ENCODE peak calls at places on chromosomes 11 and 22, in six cellular contexts. O is naive thymus-derived CD4-positive, alpha-beta T cell; E is kidney; Q is IMR-90; B is stomach; P is SJSA1. H is an unnamed sample. For H3K4me1, the result is how much of the 10 kb centered on the place peaks cover.

GRCh38 chr11:128898580-128899344 is 7.6 kb downstream of the KCNJ5 start:
- DNase-seq in O (no peak), E (peak), Q (peak), B (no peak), P (no peak), H (no peak)

GRCh38 chr11:32255876-32256275 is 165.0 kb downstream of the RCN1 start:
- DNase-seq in O (no peak), E (no peak), Q (no peak), B (no peak), P (no peak), H (no peak)

GRCh38 chr11:35529971-35530495 is 4.6 kb upstream of the PAMR1 start:
- DNase-seq in O (no peak), E (no peak), Q (peak), B (no peak), P (peak), H (no peak)

GRCh38 chr11:44711113-44711512 is 15.6 kb upstream of the TSPAN18 start:
- DNase-seq in O (no peak), E (peak), Q (no peak), B (no peak), P (no peak), H (no peak)

GRCh38 chr11:12131943-12132789 is 21.8 kb downstream of the MICAL2 start:
- DNase-seq in O (no peak), E (no peak), Q (no peak), B (no peak), P (no peak), H (no peak)

GRCh38 chr22:49991907-49992533 is 20.5 kb downstream of the IL17REL start:
- DNase-seq in O (no peak), E (no peak), Q (no peak), B (peak), P (no peak), H (no peak)

GRCh38 chr11:2375341-2375853 is 1.7 kb upstream of the CD81 start:
- DNase-seq in O (no peak), E (peak), Q (no peak), B (no peak), P (no peak), H (no peak)

GRCh38 chr11:74694536-74694935 is 36.7 kb downstream of the CHRDL2 start:
- DNase-seq in O (no peak), E (no peak), Q (no peak), B (no peak), P (no peak), H (no peak)

GRCh38 chr22:50420015-50420414 is 54.8 kb downstream of the SBF1 start:
- DNase-seq in O (no peak), E (peak), Q (no peak), B (no peak), P (no peak), H (no peak)

GRCh38 chr11:3161309-3161708 is 3.8 kb downstream of the OSBPL5 start:
- DNase-seq in O (no peak), E (peak), Q (no peak), B (no peak), P (no peak), H (no peak)

GRCh38 chr11:73218106-73218829 is at the start of gene P2RY2:
- DNase-seq in O (no peak), E (peak), Q (no peak), B (peak), P (no peak), H (peak)

GRCh38 chr22:26330971-26331625 is 98.0 kb upstream of the ASPHD2 start:
- DNase-seq in O (peak), E (no peak), Q (peak), B (peak), P (peak), H (peak)

GRCh38 chr11:19441752-19442553 is 201.2 kb upstream of the E2F8 start:
- DNase-seq in O (no peak), E (peak), Q (peak), B (peak), P (peak), H (no peak)

GRCh38 chr11:134792044-134792443 is 380.0 kb upstream of the B3GAT1 start:
- DNase-seq in O (no peak), E (no peak), Q (peak), B (no peak), P (no peak), H (no peak)

GRCh38 chr11:95647355-95647754 is 142.2 kb downstream of the FAM76B start:
- DNase-seq in O (no peak), E (no peak), Q (no peak), B (no peak), P (no peak), H (no peak)

GRCh38 chr22:47209077-47209514 is 446.6 kb downstream of the TBC1D22A start:
- DNase-seq in O (no peak), E (peak), Q (peak), B (peak), P (no peak), H (no peak)

GRCh38 chr11:67002921-67003411 is 20.0 kb upstream of the SYT12 start:
- DNase-seq in O (no peak), E (no peak), Q (no peak), B (no peak), P (no peak), H (no peak)

GRCh38 chr11:80432051-80432450 is 991.2 kb upstream of the TENM4 start:
- DNase-seq in O (no peak), E (no peak), Q (no peak), B (no peak), P (no peak), H (no peak)

GRCh38 chr11:1946812-1947480 is at the start of gene MRPL23:
- DNase-seq in O (no peak), E (no peak), Q (no peak), B (no peak), P (no peak), H (no peak)

GRCh38 chr22:24728790-24729637 is 45.5 kb downstream of the PIWIL3 start:
- DNase-seq in O (no peak), E (no peak), Q (peak), B (no peak), P (no peak), H (no peak)

GRCh38 chr11:73991471-73992006 is 8.9 kb upstream of the UCP2 start:
- DNase-seq in O (no peak), E (peak), Q (no peak), B (no peak), P (no peak), H (no peak)

DNA sequence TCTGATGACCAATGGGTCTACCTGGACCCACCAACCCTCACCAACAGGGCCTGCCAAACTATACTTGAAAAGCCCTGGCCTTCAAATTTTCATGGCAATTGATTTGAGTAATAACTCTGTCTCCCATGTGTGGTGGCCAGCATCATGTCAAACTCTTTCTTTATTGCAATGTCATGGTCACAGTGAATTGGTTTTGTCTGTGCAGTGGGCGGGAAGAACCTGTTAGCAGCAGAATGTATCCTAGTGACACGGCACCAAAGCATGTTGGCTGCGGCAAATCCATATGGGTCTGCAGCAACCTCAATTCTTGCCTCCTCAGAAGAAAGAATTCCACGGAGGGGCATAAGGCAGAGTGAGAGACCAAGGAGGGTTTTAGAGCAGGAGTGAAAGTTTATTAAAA is 19.6 kb upstream of the TMEM123 start:
- DNase-seq in O (no peak), E (no peak), Q (no peak), B (no peak), P (no peak), H (no peak)
- H3K4me1 ChIP-seq in O (under half), E (under half), Q (under half), B (under half), P (under half), H (half or more)

DNA sequence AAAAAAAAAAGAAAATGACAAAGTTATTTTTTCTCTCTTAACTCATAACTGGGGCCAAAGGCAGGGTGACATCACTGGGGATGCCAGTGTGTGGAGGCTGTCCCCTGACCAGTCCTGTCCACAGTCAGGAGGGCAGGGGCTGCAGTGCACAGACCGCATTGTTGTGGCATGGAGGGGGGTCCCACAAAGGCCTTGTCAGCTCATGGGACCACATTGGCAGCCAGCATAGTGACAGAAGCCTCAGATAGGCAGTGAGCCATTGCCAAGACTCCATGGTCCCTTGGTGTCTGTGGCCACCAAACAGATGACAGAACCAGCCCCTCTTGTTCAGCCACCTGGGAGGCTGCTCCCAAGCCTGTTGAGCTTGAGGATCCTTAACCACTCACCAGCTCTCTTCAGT is 4.1 kb downstream of the TMEM80 start:
- DNase-seq in O (no peak), E (no peak), Q (no peak), B (no peak), P (no peak), H (no peak)
- H3K4me1 ChIP-seq in O (under half), E (under half), Q (under half), B (half or more), P (under half), H (under half)

GRCh38 chr11:130710442-130711101 is 205.7 kb downstream of the SNX19 start:
- DNase-seq in O (no peak), E (no peak), Q (peak), B (no peak), P (no peak), H (no peak)

GRCh38 chr11:130715085-130715932 is 201.0 kb downstream of the SNX19 start:
- DNase-seq in O (no peak), E (no peak), Q (no peak), B (no peak), P (no peak), H (no peak)

GRCh38 chr11:130710022-130710421 is 206.3 kb downstream of the SNX19 start:
- DNase-seq in O (no peak), E (no peak), Q (peak), B (no peak), P (no peak), H (no peak)

GRCh38 chr11:130711193-130711592 is 205.1 kb downstream of the SNX19 start:
- DNase-seq in O (no peak), E (no peak), Q (peak), B (no peak), P (no peak), H (no peak)

DNA sequence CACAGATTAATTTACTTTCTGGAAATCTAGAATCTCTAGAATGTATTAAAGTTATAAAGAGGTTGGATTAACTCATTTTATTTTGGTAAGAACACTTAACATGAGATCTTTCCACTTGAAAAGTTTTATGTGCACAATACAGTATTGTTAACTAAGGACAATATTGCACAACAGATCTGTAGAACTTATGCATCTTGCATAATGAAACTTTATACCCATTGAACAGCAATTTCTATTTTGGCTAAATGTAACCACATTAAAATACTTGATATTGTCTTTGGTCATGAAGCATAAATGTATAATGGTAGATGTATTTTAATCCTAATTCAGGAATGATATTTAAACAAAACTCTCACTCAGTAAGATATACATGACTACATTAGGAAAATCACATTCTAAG is 203.8 kb downstream of the SNX19 start:
- DNase-seq in O (no peak), E (no peak), Q (no peak), B (no peak), P (no peak), H (no peak)
- H3K4me1 ChIP-seq in O (under half), E (under half), Q (under half), B (under half), P (under half), H (under half)

DNA sequence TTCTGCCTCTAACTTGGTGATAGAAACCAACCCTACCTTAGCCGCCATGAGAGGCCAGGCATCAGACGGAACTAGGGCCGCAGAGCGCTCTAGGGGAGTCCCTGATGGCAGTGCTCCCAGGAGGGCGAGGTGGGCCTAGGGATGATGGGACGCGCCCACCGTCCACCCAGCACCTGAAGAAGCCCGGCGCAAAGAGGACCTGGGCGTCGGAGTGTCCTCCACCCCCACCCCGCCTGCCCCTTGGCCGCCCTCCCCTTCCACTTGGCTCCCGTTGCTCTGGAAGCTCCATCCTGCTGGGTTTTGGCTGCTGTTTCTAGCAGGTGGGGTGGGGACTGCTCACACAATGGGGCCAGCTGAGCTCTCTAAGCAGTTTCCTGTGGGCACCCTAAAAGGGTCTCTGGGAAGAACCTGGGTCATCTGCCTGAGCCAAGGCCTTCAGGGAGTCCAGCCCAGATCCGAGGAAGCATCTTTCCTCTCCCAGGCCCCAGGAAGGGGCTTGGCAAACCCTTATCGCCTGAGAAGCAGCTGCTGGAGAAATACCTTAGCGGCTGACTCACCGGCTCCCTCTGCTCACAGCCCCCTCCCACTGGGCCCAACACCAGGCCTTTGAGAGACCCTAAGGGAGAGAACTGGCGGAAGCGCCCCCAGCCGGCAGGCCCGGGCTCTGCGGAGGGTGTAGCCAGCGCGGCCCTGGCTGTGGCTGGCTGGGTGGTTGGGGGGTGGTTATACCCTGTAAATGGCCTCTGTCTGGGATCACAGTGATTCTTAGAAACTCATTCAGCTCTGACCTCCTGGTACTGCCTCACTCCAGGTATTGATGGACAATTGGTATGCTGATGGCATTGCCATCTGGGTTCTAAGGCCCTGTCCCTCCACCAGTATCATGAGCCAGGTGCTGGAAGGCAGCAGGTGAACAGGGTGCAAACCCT is 19.3 kb downstream of the CREB3L1 start:
- DNase-seq in O (no peak), E (peak), Q (peak), B (no peak), P (peak), H (no peak)
- H3K4me1 ChIP-seq in O (under half), E (under half), Q (half or more), B (half or more), P (half or more), H (under half)